ENCODE peak calls at places on chromosome 17, in ten cellular contexts. G, X, Q, A, E, L, K, W, P and B are unnamed samples.

GRCh38 chr17:73628642-73629552 is 15.3 kb downstream of the SDK2 start:
- DNase-seq in G (peak), X (peak), Q (no peak), A (no peak), E (peak), L (no peak), K (no peak), W (no peak), P (no peak), B (no peak)

GRCh38 chr17:38600416-38600815 is 5.3 kb downstream of the SRCIN1 start:
- DNase-seq in G (no peak), X (no peak), Q (no peak), A (no peak), E (no peak), L (no peak), K (no peak), W (no peak), P (no peak), B (no peak)

GRCh38 chr17:58416937-58417299 is 416 bp downstream of the RNF43 start:
- DNase-seq in G (no peak), X (no peak), Q (no peak), A (no peak), E (no peak), L (no peak), K (no peak), W (no peak), P (no peak), B (no peak)

GRCh38 chr17:83176956-83177583 is 97.7 kb downstream of the METRNL start:
- DNase-seq in G (no peak), X (peak), Q (no peak), A (no peak), E (no peak), L (no peak), K (no peak), W (no peak), P (no peak), B (peak)

GRCh38 chr17:46948544-46948943 is 25.6 kb downstream of the GOSR2 start:
- DNase-seq in G (no peak), X (no peak), Q (no peak), A (no peak), E (no peak), L (no peak), K (no peak), W (no peak), P (no peak), B (no peak)

GRCh38 chr17:50079334-50080095 is 15.6 kb upstream of the PDK2 start:
- DNase-seq in G (no peak), X (peak), Q (no peak), A (no peak), E (no peak), L (no peak), K (no peak), W (peak), P (no peak), B (no peak)

GRCh38 chr17:17196776-17197175 is 9.4 kb downstream of the PLD6 start:
- DNase-seq in G (no peak), X (no peak), Q (no peak), A (no peak), E (no peak), L (no peak), K (no peak), W (no peak), P (peak), B (no peak)

GRCh38 chr17:372157-373152 is 19.8 kb upstream of the RPH3AL start:
- DNase-seq in G (no peak), X (no peak), Q (no peak), A (no peak), E (no peak), L (no peak), K (no peak), W (no peak), P (no peak), B (no peak)

GRCh38 chr17:56908061-56908542 is 5.7 kb downstream of the TRIM25 start:
- DNase-seq in G (no peak), X (peak), Q (no peak), A (no peak), E (no peak), L (no peak), K (no peak), W (peak), P (no peak), B (peak)